ENCODE peak calls at places on chromosomes 4 and X, in four cellular contexts. Y is HepG2, J is GM12878, C is K562. Z is an unnamed sample.

GRCh38 chrX:139293991-139294390 is 236.5 kb upstream of the F9 start:
- DNase-seq in Y (no peak), J (no peak), C (no peak), Z (no peak)

GRCh38 chrX:1093112-1093511 is 119.3 kb downstream of the CRLF2 start:
- DNase-seq in Y (no peak), J (no peak), C (no peak), Z (no peak)

GRCh38 chr4:166527500-166527899 is 654.5 kb downstream of the TLL1 start:
- DNase-seq in Y (no peak), J (no peak), C (no peak), Z (no peak)

GRCh38 chr4:138562544-138562961 is 320.4 kb upstream of the SLC7A11 start:
- DNase-seq in Y (no peak), J (peak), C (no peak), Z (no peak)

GRCh38 chrX:81377329-81377728 is 175.4 kb downstream of the SH3BGRL start:
- DNase-seq in Y (peak), J (no peak), C (no peak), Z (peak)

GRCh38 chr4:173195708-173196107 is 27.1 kb downstream of the GALNT7 start:
- DNase-seq in Y (no peak), J (no peak), C (no peak), Z (no peak)

GRCh38 chr4:37715889-37716402 is 29.8 kb upstream of the RELL1 start:
- DNase-seq in Y (no peak), J (peak), C (no peak), Z (no peak)

GRCh38 chr4:2244947-2245786 is 3.2 kb upstream of the HAUS3 start:
- DNase-seq in Y (peak), J (no peak), C (no peak), Z (peak)

GRCh38 chr4:86927843-86928395 is 6.9 kb upstream of the AFF1 start:
- DNase-seq in Y (peak), J (no peak), C (no peak), Z (no peak)

GRCh38 chrX:110097920-110098319 is 95.0 kb downstream of the TMEM164 start:
- DNase-seq in Y (no peak), J (no peak), C (no peak), Z (no peak)

GRCh38 chr4:20520901-20521300 is 179.4 kb upstream of the PACRGL start:
- DNase-seq in Y (no peak), J (no peak), C (no peak), Z (no peak)

GRCh38 chrX:23276475-23276874 is 58.2 kb upstream of the PTCHD1 start:
- DNase-seq in Y (no peak), J (no peak), C (no peak), Z (no peak)

GRCh38 chr4:134465417-134465816 is 263.8 kb upstream of the PABPC4L start:
- DNase-seq in Y (no peak), J (no peak), C (no peak), Z (no peak)

GRCh38 chr4:95319169-95319568 is 229.6 kb downstream of the UNC5C start:
- DNase-seq in Y (no peak), J (no peak), C (no peak), Z (no peak)

GRCh38 chr4:118994030-118994429 is 105.4 kb downstream of the SYNPO2 start:
- DNase-seq in Y (no peak), J (no peak), C (no peak), Z (no peak)

GRCh38 chr4:3235030-3235345 is 14.0 kb upstream of the MSANTD1 start:
- DNase-seq in Y (no peak), J (no peak), C (no peak), Z (no peak)

GRCh38 chr4:24425868-24426267 is 158.5 kb downstream of the DHX15 start:
- DNase-seq in Y (no peak), J (no peak), C (no peak), Z (no peak)

GRCh38 chr4:72313121-72313520 is 255.9 kb downstream of the ADAMTS3 start:
- DNase-seq in Y (no peak), J (no peak), C (no peak), Z (no peak)

GRCh38 chr4:72311291-72311690 is 257.7 kb downstream of the ADAMTS3 start:
- DNase-seq in Y (no peak), J (no peak), C (no peak), Z (no peak)

GRCh38 chr4:72312032-72312650 is 256.9 kb downstream of the ADAMTS3 start:
- DNase-seq in Y (peak), J (no peak), C (no peak), Z (no peak)

GRCh38 chr4:72318771-72319170 is 250.2 kb downstream of the ADAMTS3 start:
- DNase-seq in Y (no peak), J (no peak), C (no peak), Z (no peak)

DNA sequence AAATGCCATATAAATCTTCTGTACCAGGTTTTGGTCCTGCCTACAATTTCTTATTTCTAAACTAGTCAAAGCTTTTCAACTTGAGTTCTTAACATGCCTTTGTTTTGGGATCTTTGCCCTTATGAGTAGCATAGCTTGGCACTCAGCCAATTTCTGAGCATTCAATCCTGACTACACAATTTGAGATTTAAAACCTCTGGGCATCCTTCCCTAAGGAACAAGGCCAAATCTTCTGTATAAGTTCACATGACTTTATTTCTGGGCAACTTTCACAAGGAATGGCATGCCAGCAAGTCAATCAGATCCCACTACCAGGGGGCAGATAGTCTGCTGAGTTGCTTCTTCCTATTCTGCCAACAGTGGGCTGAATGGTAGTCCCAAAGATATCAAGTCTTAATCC is 254.2 kb downstream of the ADAMTS3 start:
- DNase-seq in Y (no peak), J (no peak), C (no peak), Z (no peak)
- TF ChIP-seq BHLHE40 in Y (no peak), J (no peak), C (no peak), Z (no peak)

DNA sequence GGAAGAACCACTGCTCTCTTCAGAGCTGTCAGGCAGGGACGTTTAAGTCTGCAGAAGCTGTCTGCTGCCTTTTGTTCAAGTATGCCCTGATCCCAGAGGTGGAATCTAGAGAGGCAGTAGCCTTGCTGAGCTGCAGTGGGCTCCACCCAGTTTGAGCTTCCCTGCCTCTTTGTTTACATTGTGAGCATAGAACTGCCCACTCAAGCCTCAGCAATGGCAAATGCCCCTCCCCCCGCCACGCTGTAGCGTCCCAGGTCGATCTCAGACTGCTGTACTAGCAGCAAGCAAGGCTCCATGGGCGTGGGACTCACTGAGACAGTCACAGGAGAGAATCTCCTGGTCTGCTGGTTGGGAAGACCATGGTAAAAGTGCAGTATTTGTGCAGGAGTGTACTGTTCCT is 34.8 kb upstream of the MUC7 start:
- DNase-seq in Y (peak), J (no peak), C (no peak), Z (no peak)
- TF ChIP-seq SP1 in Y (no peak), J (no peak), C (no peak), Z (no peak)

GRCh38 chr4:7360802-7361201 is 73.9 kb downstream of the PSAPL1 start:
- DNase-seq in Y (no peak), J (no peak), C (no peak), Z (no peak)

GRCh38 chr4:7359302-7360063 is 75.2 kb downstream of the PSAPL1 start:
- DNase-seq in Y (no peak), J (no peak), C (no peak), Z (no peak)

GRCh38 chr4:7362341-7362740 is 72.4 kb downstream of the PSAPL1 start:
- DNase-seq in Y (no peak), J (no peak), C (no peak), Z (no peak)

GRCh38 chr4:7362862-7363430 is 71.8 kb downstream of the PSAPL1 start:
- DNase-seq in Y (no peak), J (no peak), C (no peak), Z (no peak)

GRCh38 chr4:7361256-7361655 is 73.5 kb downstream of the PSAPL1 start:
- DNase-seq in Y (no peak), J (no peak), C (no peak), Z (no peak)
- TF ChIP-seq BHLHE40 in Y (no peak), J (no peak), C (no peak), Z (no peak)

DNA sequence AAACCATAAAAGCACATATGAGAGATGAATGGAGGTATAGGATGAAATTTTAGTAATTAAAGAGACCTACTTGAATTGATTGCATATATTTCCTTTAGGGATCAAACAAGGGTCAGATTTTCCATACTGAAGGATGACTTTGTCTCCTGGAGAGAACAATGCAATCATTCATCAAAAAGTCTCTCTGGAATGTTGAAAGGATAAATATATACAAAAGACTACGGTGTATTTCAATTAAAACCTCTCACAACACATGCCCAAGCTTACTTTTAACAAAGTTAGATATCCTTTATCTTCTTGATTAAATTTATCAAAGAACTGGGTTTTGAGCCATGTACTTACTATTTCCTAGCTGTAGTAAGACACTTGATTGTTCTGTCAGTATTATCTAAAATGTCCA is 36.8 kb upstream of the ADH7 start:
- DNase-seq in Y (peak), J (no peak), C (no peak), Z (no peak)
- TF ChIP-seq SP1 in Y (no peak), J (no peak), C (no peak), Z (no peak)

DNA sequence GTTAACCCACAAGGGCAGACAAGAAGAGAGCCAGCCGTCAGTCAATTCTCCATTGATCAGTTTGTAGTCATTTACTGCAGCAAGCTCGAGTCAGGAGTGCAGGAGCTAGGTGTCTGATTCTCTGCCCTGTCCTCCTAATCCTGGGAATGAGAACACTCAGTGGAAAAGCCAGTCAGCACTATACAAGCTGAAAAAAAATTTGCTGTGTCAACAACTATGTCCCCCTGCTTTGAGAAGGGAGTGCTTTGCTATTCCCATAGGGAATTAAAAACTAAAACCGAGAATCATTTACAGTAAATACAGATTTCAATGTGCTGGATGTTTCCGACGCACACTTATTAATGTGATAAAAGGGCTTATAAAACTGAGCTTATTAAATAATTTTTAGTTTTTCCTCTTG is 84.2 kb downstream of the GRIA2 start:
- DNase-seq in Y (no peak), J (no peak), C (no peak), Z (no peak)
- TF ChIP-seq BHLHE40 in Y (no peak), J (no peak), C (no peak), Z (no peak)

GRCh38 chrX:11672213-11672612 is 6.5 kb upstream of the ARHGAP6 start:
- DNase-seq in Y (no peak), J (no peak), C (no peak), Z (no peak)
- TF ChIP-seq SP1 in Y (no peak), J (no peak), C (no peak), Z (no peak)

GRCh38 chrX:15869695-15870094 is 15.1 kb upstream of the AP1S2 start:
- DNase-seq in Y (no peak), J (no peak), C (no peak), Z (no peak)

GRCh38 chrX:15877380-15877779 is 22.8 kb upstream of the AP1S2 start:
- DNase-seq in Y (no peak), J (no peak), C (no peak), Z (no peak)

GRCh38 chrX:15873566-15873965 is 19.0 kb upstream of the AP1S2 start:
- DNase-seq in Y (no peak), J (no peak), C (no peak), Z (no peak)

GRCh38 chrX:15874672-15875071 is 20.1 kb upstream of the AP1S2 start:
- DNase-seq in Y (no peak), J (no peak), C (no peak), Z (no peak)
- TF ChIP-seq BHLHE40 in Y (no peak), J (no peak), C (no peak), Z (no peak)

GRCh38 chr4:104693601-104694201 is 199.0 kb upstream of the CXXC4 start:
- DNase-seq in Y (peak), J (no peak), C (no peak), Z (no peak)
- TF ChIP-seq SP1 in Y (no peak), J (no peak), C (no peak), Z (no peak)

Z was measured in HEK293T.